ENCODE peak calls at places on chromosomes 16 and 17, in seven cellular contexts. Y, A, S, G, H, F and X are unnamed samples.

GRCh38 chr17:77058016-77058415 is 82.8 kb upstream of the SEC14L1 start:
- DNase-seq in G (no peak), A (no peak), S (no peak), Y (no peak), F (no peak), H (no peak), X (no peak)

GRCh38 chr16:47627056-47627455 is 165.9 kb downstream of the PHKB start:
- DNase-seq in F (no peak), G (no peak), S (no peak), Y (no peak), A (no peak), H (no peak), X (no peak)

GRCh38 chr17:6755281-6755680 is 565 bp upstream of the XAF1 start:
- DNase-seq in H (no peak), S (no peak), Y (peak), F (no peak), G (no peak), A (peak), X (no peak)

GRCh38 chr16:1019934-1020305 is 38.4 kb downstream of the SOX8 start:
- DNase-seq in F (no peak), S (no peak), Y (no peak), H (no peak), A (no peak), G (no peak), X (no peak)

GRCh38 chr17:64420143-64420670 is 28.7 kb upstream of the MILR1 start:
- DNase-seq in A (peak), S (peak), F (no peak), G (no peak), Y (peak), H (peak), X (no peak)

GRCh38 chr16:81946206-81946605 is 65.1 kb downstream of the SDR42E1 start:
- DNase-seq in Y (peak), H (no peak), A (no peak), S (no peak), G (no peak), F (no peak), X (no peak)

GRCh38 chr16:74372369-74372768 is 3.7 kb upstream of the NPIPB15 start:
- DNase-seq in H (no peak), S (no peak), Y (no peak), G (no peak), F (no peak), A (no peak), X (no peak)

GRCh38 chr16:84581161-84581560 is 36.7 kb downstream of the COTL1 start:
- DNase-seq in G (no peak), S (no peak), F (no peak), H (no peak), A (no peak), Y (no peak), X (no peak)

GRCh38 chr17:66580178-66580577 is 254.7 kb upstream of the CACNG5 start:
- DNase-seq in S (peak), F (no peak), H (no peak), Y (peak), A (peak), G (no peak), X (no peak)

GRCh38 chr16:87924041-87924851 is 12.1 kb downstream of the CA5A start:
- DNase-seq in S (no peak), A (no peak), H (no peak), Y (no peak), G (no peak), F (no peak), X (no peak)

GRCh38 chr16:85393674-85394510 is 219.2 kb upstream of the GSE1 start:
- DNase-seq in A (peak), F (peak), Y (peak), H (peak), G (peak), S (peak), X (peak)

GRCh38 chr17:74271902-74272563 is 2.0 kb upstream of the DNAI2 start:
- DNase-seq in G (no peak), S (peak), A (peak), H (no peak), Y (no peak), F (no peak), X (no peak)

GRCh38 chr16:59909262-59909661 is 1175.1 kb upstream of the GOT2 start:
- DNase-seq in Y (peak), S (no peak), G (no peak), H (no peak), F (no peak), A (no peak), X (no peak)

GRCh38 chr17:238071-238963 is 56.9 kb upstream of the DOC2B start:
- DNase-seq in G (no peak), S (peak), F (no peak), H (no peak), A (no peak), Y (no peak), X (peak)

GRCh38 chr17:980406-981291 is 1.1 kb upstream of the NXN start:
- DNase-seq in G (peak), F (peak), S (peak), A (peak), H (peak), Y (peak), X (peak)

GRCh38 chr17:41178341-41178740 is 320 bp upstream of the KRTAP4-2 start:
- DNase-seq in S (no peak), A (no peak), H (no peak), Y (peak), F (no peak), G (no peak), X (no peak)

GRCh38 chr17:62704381-62704971 is 77.0 kb downstream of the MRC2 start:
- DNase-seq in H (no peak), F (no peak), S (peak), G (no peak), A (no peak), Y (peak), X (peak)

GRCh38 chr17:83175551-83176271 is 96.3 kb downstream of the METRNL start:
- DNase-seq in Y (no peak), S (no peak), A (no peak), H (no peak), G (no peak), F (no peak), X (peak)

GRCh38 chr16:22928882-22929281 is 114.9 kb downstream of the HS3ST2 start:
- DNase-seq in S (no peak), H (no peak), Y (no peak), F (no peak), G (no peak), A (no peak), X (no peak)

GRCh38 chr16:52515068-52515671 is 31.8 kb downstream of the TOX3 start:
- DNase-seq in A (no peak), F (no peak), H (no peak), Y (no peak), S (no peak), G (no peak), X (no peak)

GRCh38 chr16:4664538-4665418 is 28.6 kb upstream of the NUDT16L1 start:
- DNase-seq in G (no peak), Y (no peak), A (peak), F (no peak), H (peak), S (peak), X (no peak)

GRCh38 chr16:51431517-51432241 is 280.6 kb upstream of the SALL1 start:
- DNase-seq in S (no peak), G (no peak), A (no peak), Y (peak), F (no peak), H (no peak), X (no peak)

GRCh38 chr17:72349508-72350472 is 229.0 kb downstream of the SOX9 start:
- DNase-seq in S (no peak), G (no peak), A (no peak), H (no peak), F (no peak), Y (no peak), X (no peak)

GRCh38 chr17:27349540-27350021 is 55.7 kb downstream of the WSB1 start:
- DNase-seq in Y (peak), H (no peak), A (no peak), G (no peak), S (no peak), F (no peak), X (no peak)

GRCh38 chr17:71302721-71303549 is 817.9 kb upstream of the SOX9 start:
- DNase-seq in F (no peak), A (no peak), G (no peak), S (no peak), Y (peak), H (no peak), X (no peak)

GRCh38 chr17:76585649-76586593 is at the start of gene ST6GALNAC2:
- DNase-seq in S (peak), F (no peak), G (no peak), H (peak), A (peak), Y (peak), X (peak)

GRCh38 chr17:48574523-48575065 is 3.6 kb downstream of the HOXB4 start:
- DNase-seq in Y (no peak), S (no peak), H (no peak), F (no peak), A (no peak), G (no peak), X (no peak)

GRCh38 chr17:31560836-31561235 is 169.4 kb downstream of the RAB11FIP4 start:
- DNase-seq in Y (peak), A (no peak), G (no peak), S (no peak), H (no peak), F (no peak), X (no peak)

GRCh38 chr17:78058581-78058980 is 70.0 kb downstream of the TMC6 start:
- DNase-seq in H (no peak), F (no peak), Y (no peak), A (no peak), S (no peak), G (no peak), X (no peak)

GRCh38 chr17:7705269-7706255 is 560 bp downstream of the EFNB3 start:
- DNase-seq in G (no peak), H (no peak), S (no peak), A (no peak), Y (no peak), F (no peak), X (no peak)

GRCh38 chr16:85812031-85812807 is 12.7 kb downstream of the COX4I1 start:
- DNase-seq in S (peak), A (no peak), Y (no peak), F (no peak), G (no peak), H (no peak), X (no peak)

GRCh38 chr16:50977064-50977621 is 173.9 kb downstream of the SALL1 start:
- DNase-seq in S (no peak), F (no peak), Y (no peak), A (no peak), G (no peak), H (no peak), X (no peak)

GRCh38 chr16:51374346-51374745 is 223.3 kb upstream of the SALL1 start:
- DNase-seq in G (no peak), Y (peak), S (no peak), F (no peak), A (no peak), H (no peak), X (no peak)

GRCh38 chr17:55348749-55349354 is 72.8 kb downstream of the MMD start:
- DNase-seq in S (no peak), F (peak), A (peak), H (peak), Y (peak), G (no peak), X (no peak)

GRCh38 chr16:2527071-2527783 is 4.0 kb downstream of the CEMP1 start:
- DNase-seq in F (no peak), Y (no peak), A (no peak), H (no peak), S (no peak), G (no peak), X (no peak)